ENCODE peak calls at places on chromosomes 12 and 14, in four cellular contexts. O is HCT116, F is GM12878, K is H1. E is an unnamed sample.

GRCh38 chr14:61326149-61326548 is 4.8 kb downstream of the PRKCH start:
- DNase-seq in O (no peak), F (no peak), K (no peak), E (no peak)

GRCh38 chr12:3236345-3237153 is 159.4 kb downstream of the TSPAN9 start:
- DNase-seq in O (peak), F (no peak), K (no peak), E (peak)

GRCh38 chr14:23248601-23249000 is 10.9 kb downstream of the RNF212B start:
- DNase-seq in O (no peak), F (no peak), K (no peak), E (no peak)

GRCh38 chr12:100927825-100928224 is 133.2 kb downstream of the ANO4 start:
- DNase-seq in O (peak), F (no peak), K (no peak), E (no peak)

GRCh38 chr12:92408072-92408900 is 262.6 kb upstream of the BTG1 start:
- DNase-seq in O (peak), F (no peak), K (peak), E (peak)

GRCh38 chr14:75254381-75254821 is 24.2 kb upstream of the FOS start:
- DNase-seq in O (no peak), F (no peak), K (no peak), E (no peak)

GRCh38 chr14:57293851-57294837 is 25.4 kb downstream of the AP5M1 start:
- DNase-seq in O (no peak), F (no peak), K (no peak), E (no peak)

GRCh38 chr14:88542857-88543795 is 11.7 kb downstream of the PTPN21 start:
- DNase-seq in O (no peak), F (no peak), K (no peak), E (no peak)

GRCh38 chr14:89041245-89041585 is 216.8 kb downstream of the TTC8 start:
- DNase-seq in O (peak), F (no peak), K (no peak), E (no peak)

GRCh38 chr12:13538136-13538535 is 341.6 kb downstream of the EMP1 start:
- DNase-seq in O (no peak), F (no peak), K (no peak), E (no peak)

GRCh38 chr14:102770147-102770909 is 6.9 kb upstream of the TRAF3 start:
- DNase-seq in O (no peak), F (no peak), K (no peak), E (peak)

GRCh38 chr14:62076368-62076767 is 314.1 kb downstream of the SNAPC1 start:
- DNase-seq in O (no peak), F (no peak), K (no peak), E (no peak)

GRCh38 chr12:111773801-111774551 is 7.2 kb downstream of the ALDH2 start:
- DNase-seq in O (no peak), F (no peak), K (no peak), E (no peak)

GRCh38 chr12:110514363-110514762 is 12.2 kb downstream of the RAD9B start:
- DNase-seq in O (no peak), F (no peak), K (no peak), E (no peak)

GRCh38 chr12:122403831-122404230 is 18.6 kb downstream of the CLIP1 start:
- DNase-seq in O (no peak), F (no peak), K (no peak), E (no peak)

GRCh38 chr12:122402264-122402663 is 20.2 kb downstream of the CLIP1 start:
- DNase-seq in O (no peak), F (no peak), K (no peak), E (no peak)

GRCh38 chr12:122403115-122403770 is 19.2 kb downstream of the CLIP1 start:
- DNase-seq in O (no peak), F (no peak), K (no peak), E (no peak)

GRCh38 chr12:122399254-122399591 is 23.2 kb downstream of the CLIP1 start:
- DNase-seq in O (no peak), F (no peak), K (no peak), E (no peak)

DNA sequence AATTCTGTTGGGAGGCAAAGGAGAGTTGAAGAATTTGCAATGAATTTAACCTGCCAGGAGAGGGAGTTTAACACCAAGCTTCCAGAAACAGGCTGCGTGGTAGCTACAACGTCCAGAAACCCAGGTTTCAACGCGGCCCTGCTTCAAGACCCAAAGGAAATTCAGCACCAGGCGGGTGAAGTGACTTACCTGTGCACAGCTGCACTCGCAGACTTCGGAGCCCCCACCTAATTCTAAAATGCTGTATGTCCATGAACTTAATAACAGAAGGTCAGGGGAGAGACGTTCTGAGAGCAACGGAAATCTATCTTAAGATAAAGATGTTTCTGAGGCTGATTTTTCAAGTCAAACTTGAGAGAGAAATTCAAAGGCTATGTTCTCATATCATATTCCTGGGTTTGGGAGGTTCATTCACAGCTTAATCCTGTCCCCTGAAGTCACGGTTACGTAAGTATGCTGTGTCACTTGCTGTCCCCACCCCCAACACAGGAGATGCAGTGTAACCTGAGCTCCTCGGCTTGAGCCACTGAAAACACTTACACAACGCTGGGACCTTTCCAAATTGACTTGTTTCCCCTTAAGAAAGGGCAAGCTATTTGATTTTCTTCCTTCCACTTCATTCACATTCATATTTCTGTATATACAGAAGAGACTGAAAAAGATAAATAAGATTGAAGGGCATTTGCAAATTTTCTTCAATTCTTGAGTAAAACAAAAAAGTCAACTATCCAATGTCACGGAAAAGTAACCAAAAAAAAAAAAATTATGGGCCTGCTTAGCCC is 22.7 kb downstream of the CLIP1 start:
- DNase-seq in O (peak), F (no peak), K (no peak), E (peak)
- TF ChIP-seq EGR1 in O (no peak), F (no peak), K (no peak), E (no peak)

DNA sequence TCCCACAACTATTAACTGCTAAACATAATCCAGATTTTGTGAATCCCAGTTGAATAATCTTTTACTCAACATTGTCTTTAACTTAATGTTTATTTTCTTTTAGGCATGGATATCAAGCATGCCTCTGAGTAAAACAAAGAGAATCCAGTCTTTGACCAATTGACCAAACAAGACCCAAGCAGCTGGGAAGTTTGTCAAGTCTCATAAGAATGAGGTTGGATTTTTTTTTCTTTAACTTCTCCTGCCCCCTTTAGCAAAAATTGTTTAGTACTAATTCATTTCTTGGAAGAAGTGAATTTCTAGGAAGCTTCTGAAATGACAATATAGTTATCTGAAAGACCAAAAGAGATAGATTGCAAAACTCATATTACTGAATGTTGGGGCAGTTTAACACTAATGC is 89.9 kb downstream of the OTOGL start:
- DNase-seq in O (no peak), F (no peak), K (no peak), E (no peak)
- TF ChIP-seq EGR1 in O (no peak), F (no peak), K (no peak), E (no peak)

GRCh38 chr12:51059086-51059485 is 11.0 kb downstream of the LETMD1 start:
- DNase-seq in O (no peak), F (no peak), K (no peak), E (no peak)

GRCh38 chr12:51055060-51055459 is 6.9 kb downstream of the LETMD1 start:
- DNase-seq in O (no peak), F (no peak), K (no peak), E (no peak)

GRCh38 chr12:51051787-51052186 is 3.7 kb downstream of the LETMD1 start:
- DNase-seq in O (no peak), F (no peak), K (no peak), E (no peak)

DNA sequence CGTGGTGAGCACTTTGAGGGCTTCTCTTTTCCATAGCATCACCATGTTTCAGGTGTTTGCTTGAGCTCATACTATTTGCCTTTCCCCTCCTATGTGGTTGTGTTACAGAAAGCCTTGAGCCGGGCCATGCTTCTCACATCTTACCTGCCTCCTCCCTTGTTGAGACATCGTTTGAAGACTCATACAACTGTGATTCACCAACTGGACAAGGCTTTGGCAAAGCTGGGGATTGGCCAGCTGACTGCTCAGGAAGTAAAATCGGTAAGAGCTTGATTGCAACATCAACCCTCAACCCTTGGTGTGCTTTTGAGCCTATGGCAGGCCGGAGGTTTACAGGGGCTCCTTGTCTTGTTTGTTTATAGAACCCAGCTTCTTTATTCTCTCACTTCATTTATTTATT is 8.1 kb downstream of the LETMD1 start:
- DNase-seq in O (no peak), F (no peak), K (no peak), E (no peak)
- TF ChIP-seq EGR1 in O (no peak), F (no peak), K (no peak), E (no peak)

DNA sequence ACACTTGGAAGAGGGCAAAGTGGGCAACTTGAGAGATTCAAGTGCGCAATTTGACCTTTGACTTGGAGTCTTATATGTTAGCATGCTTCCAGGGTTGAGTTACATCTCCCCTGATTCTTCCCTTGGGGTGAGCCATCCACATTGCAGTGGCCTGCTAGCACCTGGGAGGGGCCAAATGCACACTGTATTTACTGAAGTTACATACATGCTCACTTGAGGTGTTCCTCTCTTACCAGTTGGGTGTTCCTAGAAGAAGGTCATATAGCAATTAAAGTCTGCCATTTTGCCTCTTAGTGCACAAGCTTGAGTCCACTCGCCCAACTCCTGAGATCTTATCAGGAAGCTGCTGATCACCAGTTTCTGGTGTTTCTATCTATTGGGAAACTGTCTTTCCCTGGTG is 13.7 kb upstream of the SPTLC2 start:
- DNase-seq in O (no peak), F (no peak), K (no peak), E (no peak)
- TF ChIP-seq EGR1 in O (no peak), F (no peak), K (no peak), E (no peak)

GRCh38 chr12:130070017-130070653 is 92.1 kb upstream of the FZD10 start:
- DNase-seq in O (no peak), F (no peak), K (no peak), E (peak)
- TF ChIP-seq EGR1 in O (no peak), F (no peak), K (no peak), E (no peak)

GRCh38 chr14:48398675-48399282 is 723.4 kb upstream of the MDGA2 start:
- DNase-seq in O (peak), F (no peak), K (no peak), E (peak)
- TF ChIP-seq EGR1 in O (no peak), F (no peak), K (no peak), E (no peak)

GRCh38 chr14:106579084-106579483 is 1052.7 kb downstream of the TMEM121 start:
- DNase-seq in O (no peak), F (no peak), K (no peak), E (no peak)
- TF ChIP-seq EGR1 in O (no peak), F (no peak), K (no peak), E (no peak)

GRCh38 chr12:84910549-84911241 is 1.9 kb downstream of the SLC6A15 start:
- DNase-seq in O (no peak), F (no peak), K (no peak), E (no peak)
- TF ChIP-seq EGR1 in O (no peak), F (no peak), K (no peak), E (no peak)